ENCODE peak calls at places on chromosomes 4 and X, in four cellular contexts. A is WTC11, G is HepG2, P is HEK293T. Z is an unnamed sample.

GRCh38 chr4:76696109-76696508 is 201.8 kb downstream of the SOWAHB start:
- DNase-seq in G (peak; percentile 28), P (no peak), A (peak; percentile 77), Z (no peak)

GRCh38 chrX:70262952-70263567 is 3.1 kb upstream of the P2RY4 start:
- DNase-seq in G (peak; percentile 23), P (peak; percentile 62), A (peak; percentile 74), Z (peak; percentile 51)

GRCh38 chr4:88866862-88867550 is 169.4 kb upstream of the NAP1L5 start:
- DNase-seq in A (no peak), P (no peak), G (no peak), Z (no peak)

GRCh38 chrX:134476284-134476683 is 16.3 kb downstream of the HPRT1 start:
- DNase-seq in G (no peak), A (no peak), P (no peak), Z (no peak)

GRCh38 chr4:125780159-125780558 is 465.4 kb downstream of the FAT4 start:
- DNase-seq in G (no peak), P (no peak), A (no peak), Z (no peak)

GRCh38 chr4:53937918-53938317 is 126.5 kb downstream of the CHIC2 start:
- DNase-seq in P (no peak), G (no peak), A (no peak), Z (no peak)

GRCh38 chrX:138014577-138014976 is 448.6 kb downstream of the ZIC3 start:
- DNase-seq in P (no peak), A (no peak), G (no peak), Z (no peak)

GRCh38 chrX:7316887-7317286 is 168.9 kb upstream of the PUDP start:
- DNase-seq in P (no peak), G (no peak), A (no peak), Z (no peak)

GRCh38 chrX:9845574-9845948 is 59.3 kb downstream of the SHROOM2 start:
- DNase-seq in A (no peak), P (no peak), G (peak; percentile 80), Z (no peak)

GRCh38 chr4:122218762-122219161 is 66.6 kb downstream of the BLTP1 start:
- DNase-seq in A (no peak), G (peak; percentile 8), P (peak; percentile 25), Z (no peak)

GRCh38 chrX:53486285-53486684 is 52.1 kb upstream of the HSD17B10 start:
- DNase-seq in P (no peak), A (no peak), G (no peak), Z (no peak)

GRCh38 chr4:100189820-100190642 is at the start of gene DDIT4L:
- DNase-seq in A (peak; percentile 68), P (peak; percentile 61), G (no peak), Z (peak; percentile 19)

GRCh38 chrX:43589735-43590515 is 66.2 kb upstream of the MAOA start:
- DNase-seq in A (no peak), P (no peak), G (peak; percentile 64), Z (no peak)

GRCh38 chrX:114924423-114924822 is 93.0 kb downstream of the IL13RA2 start:
- DNase-seq in P (no peak), A (no peak), G (no peak), Z (no peak)

GRCh38 chr4:176443117-176443516 is 123.4 kb downstream of the SPCS3 start:
- DNase-seq in P (no peak), G (no peak), A (no peak), Z (no peak)

GRCh38 chr4:185305979-185306442 is 89.7 kb downstream of the LRP2BP start:
- DNase-seq in P (no peak), G (no peak), A (no peak), Z (no peak)

GRCh38 chrX:67697452-67697851 is 153.6 kb downstream of the AR start:
- DNase-seq in P (no peak), A (no peak), G (no peak), Z (no peak)

GRCh38 chrX:67700607-67701006 is 156.8 kb downstream of the AR start:
- DNase-seq in G (no peak), P (no peak), A (no peak), Z (no peak)
- TF ChIP-seq ELF4 in G (no peak), P (no peak), A (no peak), Z (no peak)

GRCh38 chr4:25800253-25800652 is 62.5 kb downstream of the SEL1L3 start:
- DNase-seq in P (no peak), G (no peak), A (no peak), Z (no peak)
- TF ChIP-seq ELF4 in P (no peak), G (no peak), A (no peak), Z (no peak)

GRCh38 chr4:107492566-107492965 is 227.5 kb downstream of the PAPSS1 start:
- DNase-seq in P (no peak), G (no peak), A (no peak), Z (no peak)
- TF ChIP-seq ELF4 in P (no peak), G (no peak), A (no peak), Z (no peak)

GRCh38 chr4:62670509-62670908 is 1470.4 kb downstream of the ADGRL3 start:
- DNase-seq in A (no peak), G (no peak), P (no peak), Z (no peak)
- TF ChIP-seq ELF4 in A (no peak), G (no peak), P (no peak), Z (no peak)

DNA sequence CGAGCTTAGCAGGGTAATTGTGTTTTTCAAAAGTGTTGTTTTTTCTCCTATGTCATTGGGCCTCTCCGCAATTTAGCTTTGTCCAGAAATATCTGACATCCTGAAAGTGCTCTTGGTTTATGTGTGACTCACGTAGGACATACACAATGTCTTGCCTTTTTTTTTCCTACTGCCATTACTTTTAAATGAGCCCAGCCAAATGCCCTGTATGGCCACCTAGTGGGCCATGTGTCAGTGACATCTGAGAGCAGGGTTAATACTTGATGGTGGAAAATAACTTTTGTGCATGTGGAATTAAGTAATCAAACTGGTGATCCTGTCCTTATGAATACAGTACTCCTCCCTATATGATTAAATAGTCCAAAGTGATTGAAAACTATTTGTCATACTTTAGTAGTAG is 1411.1 kb upstream of the TENM3 start:
- DNase-seq in A (no peak), G (no peak), P (no peak), Z (no peak)
- TF ChIP-seq ELF4 in A (no peak), G (no peak), P (no peak), Z (no peak)

Z was measured in K562.